ENCODE peak calls at places on chromosomes 12 and 14, in ten cellular contexts. F is keratinocyte, K is uterus, S is fibroblast of mammary gland, A is lung, P is Peyer's patch, U is glutamatergic neuron, I is bronchial epithelial cell, M is cardiac fibroblast, L is HCT116. G is an unnamed sample.

GRCh38 chr12:124914392-124915248 is at the start of gene UBC:
- DNase-seq in F (no peak), K (peak), S (peak), A (peak), P (peak), U (peak), I (peak), M (peak), L (peak), G (peak)

GRCh38 chr12:91355150-91356006 is 172.8 kb upstream of the DCN start:
- DNase-seq in F (no peak), K (peak), S (peak), A (peak), P (peak), U (peak), I (peak), M (peak), L (peak), G (peak)

GRCh38 chr12:110560048-110560447 is 23.1 kb downstream of the PPTC7 start:
- DNase-seq in F (no peak), K (no peak), S (no peak), A (no peak), P (no peak), U (no peak), I (no peak), M (no peak), L (no peak), G (no peak)

GRCh38 chr12:127363392-127363791 is 903.6 kb upstream of the TMEM132C start:
- DNase-seq in F (no peak), K (no peak), S (peak), A (no peak), P (no peak), U (no peak), I (peak), M (no peak), L (peak), G (no peak)

GRCh38 chr12:90653051-90653450 is 301.9 kb downstream of the CCER1 start:
- DNase-seq in F (no peak), K (no peak), S (peak), A (no peak), P (no peak), U (no peak), I (peak), M (no peak), L (no peak), G (no peak)

GRCh38 chr12:46950116-46950515 is 124.3 kb upstream of the SLC38A4 start:
- DNase-seq in F (no peak), K (no peak), S (no peak), A (no peak), P (no peak), U (no peak), I (peak), M (no peak), L (no peak), G (no peak)

GRCh38 chr14:61485670-61486069 is 164.3 kb downstream of the PRKCH start:
- DNase-seq in F (no peak), K (no peak), S (no peak), A (no peak), P (no peak), U (no peak), I (no peak), M (no peak), L (no peak), G (no peak)

GRCh38 chr14:49303952-49304516 is 282.1 kb downstream of the RPS29 start:
- DNase-seq in F (no peak), K (no peak), S (peak), A (no peak), P (no peak), U (no peak), I (peak), M (peak), L (no peak), G (no peak)

GRCh38 chr14:86052868-86053267 is 522.9 kb downstream of the FLRT2 start:
- DNase-seq in F (no peak), K (no peak), S (no peak), A (no peak), P (no peak), U (no peak), I (no peak), M (no peak), L (no peak), G (no peak)

GRCh38 chr12:92604786-92605185 is 98.0 kb upstream of the PLEKHG7 start:
- DNase-seq in F (no peak), K (no peak), S (no peak), A (no peak), P (no peak), U (no peak), I (no peak), M (peak), L (no peak), G (no peak)

GRCh38 chr12:52817699-52818238 is 3.9 kb upstream of the KRT4 start:
- DNase-seq in F (no peak), K (no peak), S (no peak), A (no peak), P (no peak), U (no peak), I (no peak), M (no peak), L (no peak), G (no peak)

GRCh38 chr14:75119056-75119455 is 7.8 kb downstream of the NEK9 start:
- DNase-seq in F (no peak), K (no peak), S (peak), A (no peak), P (no peak), U (no peak), I (peak), M (peak), L (no peak), G (no peak)

GRCh38 chr14:75430526-75430925 is 2.7 kb downstream of the JDP2 start:
- DNase-seq in F (no peak), K (no peak), S (peak), A (no peak), P (no peak), U (no peak), I (no peak), M (peak), L (no peak), G (no peak)

GRCh38 chr14:99850705-99851104 is 57.5 kb downstream of the EML1 start:
- DNase-seq in F (no peak), K (no peak), S (no peak), A (no peak), P (no peak), U (no peak), I (no peak), M (no peak), L (no peak), G (no peak)

GRCh38 chr12:76201316-76201715 is 116.8 kb upstream of the NAP1L1 start:
- DNase-seq in F (no peak), K (no peak), S (no peak), A (no peak), P (no peak), U (no peak), I (no peak), M (no peak), L (no peak), G (no peak)

GRCh38 chr12:87074801-87075200 is 818.6 kb upstream of the MGAT4C start:
- DNase-seq in F (no peak), K (no peak), S (peak), A (no peak), P (no peak), U (no peak), I (no peak), M (no peak), L (no peak), G (no peak)

GRCh38 chr14:66444271-66444987 is 41.7 kb upstream of the CCDC196 start:
- DNase-seq in F (no peak), K (peak), S (peak), A (no peak), P (no peak), U (no peak), I (no peak), M (peak), L (no peak), G (no peak)

GRCh38 chr12:105382771-105383632 is 52.5 kb downstream of the C12orf75 start:
- DNase-seq in F (peak), K (peak), S (peak), A (no peak), P (no peak), U (no peak), I (peak), M (peak), L (peak), G (no peak)

GRCh38 chr14:51097287-51097686 is 2.4 kb upstream of the TRIM9 start:
- DNase-seq in F (no peak), K (no peak), S (no peak), A (no peak), P (no peak), U (no peak), I (no peak), M (no peak), L (no peak), G (no peak)

GRCh38 chr14:102370305-102370809 is 7.6 kb downstream of the TECPR2 start:
- DNase-seq in F (no peak), K (no peak), S (peak), A (no peak), P (no peak), U (no peak), I (peak), M (peak), L (no peak), G (no peak)

GRCh38 chr12:12432373-12432772 is 75.5 kb downstream of the BORCS5 start:
- DNase-seq in F (no peak), K (no peak), S (peak), A (no peak), P (no peak), U (no peak), I (peak), M (peak), L (no peak), G (no peak)

GRCh38 chr12:51683763-51684357 is 92.8 kb downstream of the SCN8A start:
- DNase-seq in F (no peak), K (no peak), S (peak), A (no peak), P (no peak), U (no peak), I (peak), M (peak), L (no peak), G (no peak)

GRCh38 chr14:68970096-68970612 is 8.9 kb downstream of the ACTN1 start:
- DNase-seq in F (no peak), K (no peak), S (no peak), A (no peak), P (no peak), U (no peak), I (no peak), M (no peak), L (no peak), G (no peak)

GRCh38 chr14:94971750-94972149 is 185.6 kb downstream of the DICER1 start:
- DNase-seq in F (no peak), K (peak), S (peak), A (no peak), P (no peak), U (no peak), I (no peak), M (peak), L (no peak), G (no peak)

GRCh38 chr12:112107728-112108447 is 695 bp downstream of the NAA25 start:
- DNase-seq in F (no peak), K (peak), S (no peak), A (peak), P (peak), U (peak), I (no peak), M (no peak), L (no peak), G (no peak)

GRCh38 chr12:98354520-98354919 is 160.9 kb upstream of the TMPO start:
- DNase-seq in F (peak), K (no peak), S (no peak), A (no peak), P (no peak), U (no peak), I (no peak), M (no peak), L (no peak), G (no peak)

GRCh38 chr12:58416211-58416610 is 474.8 kb downstream of the ATP23 start:
- DNase-seq in F (no peak), K (no peak), S (peak), A (no peak), P (no peak), U (no peak), I (peak), M (peak), L (no peak), G (no peak)

GRCh38 chr14:91745329-91745728 is 13.4 kb upstream of the CATSPERB start:
- DNase-seq in F (no peak), K (no peak), S (peak), A (no peak), P (no peak), U (no peak), I (peak), M (no peak), L (no peak), G (no peak)

GRCh38 chr14:101733211-101733610 is 28.3 kb upstream of the PPP2R5C start:
- DNase-seq in F (no peak), K (no peak), S (peak), A (no peak), P (no peak), U (no peak), I (peak), M (peak), L (peak), G (no peak)

GRCh38 chr12:111597731-111598636 is 1.1 kb downstream of the ATXN2 start:
- DNase-seq in F (no peak), K (peak), S (no peak), A (peak), P (peak), U (peak), I (no peak), M (peak), L (no peak), G (peak)

GRCh38 chr14:49999216-49999761 is 106.4 kb downstream of the ARF6 start:
- DNase-seq in F (no peak), K (peak), S (peak), A (peak), P (peak), U (no peak), I (peak), M (peak), L (peak), G (peak)

GRCh38 chr14:77991128-77991772 is 178.9 kb upstream of the NRXN3 start:
- DNase-seq in F (no peak), K (no peak), S (no peak), A (no peak), P (no peak), U (no peak), I (no peak), M (no peak), L (no peak), G (no peak)

GRCh38 chr12:64171715-64172114 is 50.4 kb downstream of the KICS2 start:
- DNase-seq in F (peak), K (no peak), S (peak), A (no peak), P (no peak), U (no peak), I (peak), M (no peak), L (peak), G (no peak)

GRCh38 chr14:100325231-100325632 is 2.1 kb downstream of the SLC25A47 start:
- DNase-seq in F (no peak), K (no peak), S (no peak), A (no peak), P (peak), U (peak), I (no peak), M (no peak), L (no peak), G (no peak)

GRCh38 chr14:101633276-101633675 is 72.0 kb downstream of the DIO3 start:
- DNase-seq in F (no peak), K (no peak), S (no peak), A (no peak), P (no peak), U (no peak), I (no peak), M (no peak), L (no peak), G (no peak)

DNA sequence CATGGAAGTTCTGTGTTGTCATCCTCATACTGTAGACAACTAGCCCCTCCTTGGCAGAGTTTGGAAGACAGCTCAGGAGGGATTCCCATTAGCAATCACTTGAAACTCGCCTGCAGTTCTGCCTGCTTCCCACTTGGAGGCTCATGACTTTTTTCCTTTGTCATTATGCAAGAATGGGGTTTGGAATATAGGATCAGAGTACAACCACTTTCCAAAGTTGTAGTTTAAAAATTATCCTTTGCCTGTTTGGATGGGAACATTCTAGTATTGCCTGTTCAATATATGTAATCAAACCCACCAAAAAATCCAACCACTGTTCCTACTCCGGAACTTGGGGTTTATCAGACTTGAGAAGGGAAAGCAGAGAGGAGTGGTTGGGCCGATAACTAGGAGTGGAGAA is 2.1 kb upstream of the GPD1 start:
- DNase-seq in F (no peak), K (no peak), S (peak), A (no peak), P (no peak), U (no peak), I (peak), M (peak), L (peak), G (no peak)
- TF ChIP-seq CTCF in F (peak), K (peak), S (peak), A (no peak), P (peak), U (peak), I (peak), M (peak), L (peak), G (no peak)

GRCh38 chr12:120631097-120631496 is 9.3 kb upstream of the CABP1 start:
- DNase-seq in F (no peak), K (no peak), S (no peak), A (no peak), P (no peak), U (no peak), I (no peak), M (no peak), L (no peak), G (no peak)

GRCh38 chr12:120630139-120630895 is 10.1 kb upstream of the CABP1 start:
- DNase-seq in F (no peak), K (no peak), S (no peak), A (no peak), P (no peak), U (peak), I (no peak), M (no peak), L (no peak), G (no peak)

GRCh38 chr12:120628919-120629318 is 11.5 kb upstream of the CABP1 start:
- DNase-seq in F (no peak), K (no peak), S (no peak), A (no peak), P (no peak), U (peak), I (no peak), M (no peak), L (no peak), G (no peak)

GRCh38 chr12:120620624-120621023 is 19.8 kb upstream of the CABP1 start:
- DNase-seq in F (peak), K (no peak), S (no peak), A (no peak), P (peak), U (no peak), I (peak), M (no peak), L (no peak), G (no peak)

GRCh38 chr12:120625557-120626419 is 14.6 kb upstream of the CABP1 start:
- DNase-seq in F (no peak), K (no peak), S (no peak), A (no peak), P (no peak), U (no peak), I (no peak), M (no peak), L (peak), G (no peak)
- TF ChIP-seq CTCF in F (peak), K (no peak), S (peak), A (no peak), P (peak), U (no peak), I (peak), M (no peak), L (peak), G (no peak)

GRCh38 chr12:88453323-88453722 is 126.9 kb downstream of the KITLG start:
- DNase-seq in F (no peak), K (no peak), S (peak), A (no peak), P (no peak), U (no peak), I (peak), M (no peak), L (no peak), G (no peak)

DNA sequence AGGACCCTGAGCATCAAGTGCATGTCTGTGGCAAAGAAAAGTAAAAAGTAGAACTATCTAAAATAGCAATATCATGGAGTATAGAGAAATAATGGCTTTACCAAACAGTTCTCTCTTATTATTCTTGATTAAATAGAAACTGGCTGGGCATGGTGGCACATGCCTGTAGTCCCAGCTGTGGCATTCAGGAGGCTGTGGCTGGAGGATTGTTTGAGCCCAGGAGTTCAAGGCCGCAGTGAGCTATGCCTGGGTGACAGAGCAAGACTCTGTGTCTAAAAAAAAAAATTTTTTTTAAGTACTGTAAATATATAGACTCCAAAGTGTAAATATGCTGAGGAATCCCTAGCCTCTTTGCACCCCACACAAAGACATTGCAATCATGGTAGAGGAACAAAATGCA is 121.9 kb downstream of the KITLG start:
- DNase-seq in F (no peak), K (no peak), S (no peak), A (no peak), P (no peak), U (no peak), I (no peak), M (no peak), L (no peak), G (no peak)
- TF ChIP-seq CTCF in F (no peak), K (no peak), S (no peak), A (no peak), P (no peak), U (no peak), I (no peak), M (no peak), L (no peak), G (no peak)

GRCh38 chr12:129186952-129187351 is 333.7 kb downstream of the GLT1D1 start:
- DNase-seq in F (no peak), K (no peak), S (no peak), A (no peak), P (no peak), U (no peak), I (no peak), M (no peak), L (no peak), G (no peak)
- TF ChIP-seq CTCF in F (no peak), K (no peak), S (no peak), A (no peak), P (no peak), U (no peak), I (no peak), M (no peak), L (no peak), G (no peak)

GRCh38 chr12:17588968-17589367 is 501.0 kb downstream of the RERGL start:
- DNase-seq in F (no peak), K (no peak), S (peak), A (no peak), P (no peak), U (peak), I (peak), M (no peak), L (peak), G (no peak)
- TF ChIP-seq CTCF in F (peak), K (no peak), S (peak), A (no peak), P (no peak), U (peak), I (peak), M (peak), L (peak), G (no peak)

DNA sequence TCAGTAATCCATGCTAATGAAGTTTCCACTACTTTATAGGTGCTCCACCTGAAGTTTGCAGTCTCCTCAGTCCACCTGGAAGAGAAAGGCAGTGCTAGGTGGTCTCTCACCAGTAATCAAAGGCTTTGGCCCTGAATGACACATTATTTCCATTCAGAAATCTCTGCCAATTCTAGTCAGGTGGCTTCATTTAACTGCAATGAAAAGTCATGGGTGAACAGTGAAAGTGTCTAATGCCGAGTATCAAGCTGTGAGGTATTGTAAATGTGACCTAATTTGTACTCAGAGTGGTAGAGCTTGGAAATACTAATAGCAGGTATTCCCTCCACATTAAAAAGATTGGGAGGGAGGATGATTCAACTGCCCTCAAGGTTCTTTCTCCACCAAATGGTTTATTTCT is 220.9 kb upstream of the LRFN5 start:
- DNase-seq in F (no peak), K (no peak), S (no peak), A (no peak), P (no peak), U (no peak), I (no peak), M (no peak), L (no peak), G (no peak)
- TF ChIP-seq CTCF in F (no peak), K (no peak), S (no peak), A (no peak), P (no peak), U (no peak), I (no peak), M (no peak), L (no peak), G (no peak)

GRCh38 chr12:71546322-71546861 is 106.8 kb downstream of the LGR5 start:
- DNase-seq in F (no peak), K (no peak), S (no peak), A (no peak), P (no peak), U (no peak), I (no peak), M (no peak), L (no peak), G (no peak)

GRCh38 chr12:71548906-71549305 is 109.3 kb downstream of the LGR5 start:
- DNase-seq in F (no peak), K (no peak), S (no peak), A (no peak), P (no peak), U (no peak), I (no peak), M (no peak), L (no peak), G (no peak)

GRCh38 chr12:71552728-71553501 is 110.7 kb downstream of the ZFC3H1 start:
- DNase-seq in F (no peak), K (no peak), S (no peak), A (no peak), P (no peak), U (no peak), I (no peak), M (no peak), L (no peak), G (no peak)

GRCh38 chr12:71556471-71556870 is 107.2 kb downstream of the ZFC3H1 start:
- DNase-seq in F (no peak), K (no peak), S (no peak), A (no peak), P (no peak), U (no peak), I (no peak), M (no peak), L (no peak), G (no peak)

GRCh38 chr12:71551529-71551928 is 111.9 kb downstream of the LGR5 start:
- DNase-seq in F (no peak), K (no peak), S (peak), A (no peak), P (no peak), U (no peak), I (peak), M (peak), L (peak), G (no peak)
- TF ChIP-seq CTCF in F (peak), K (no peak), S (peak), A (no peak), P (peak), U (no peak), I (peak), M (peak), L (peak), G (no peak)